ENCODE peak calls at places on chromosomes 2 and 18, in five cellular contexts. F is AG04449, I is AG09309, U is AG10803, S is lower leg skin. J is an unnamed sample.

GRCh38 chr2:74548919-74549684 is 4.6 kb downstream of the LOXL3 start:
- DNase-seq in F (no peak), I (no peak), U (peak), S (no peak), J (no peak)

GRCh38 chr2:151410485-151410833 is 757 bp downstream of the RIF1 start:
- DNase-seq in F (no peak), I (no peak), U (no peak), S (no peak), J (no peak)

GRCh38 chr18:77119101-77119850 is 13.3 kb downstream of the MBP start:
- DNase-seq in F (no peak), I (no peak), U (no peak), S (no peak), J (no peak)

GRCh38 chr2:49261021-49261538 is 106.8 kb upstream of the FSHR start:
- DNase-seq in F (no peak), I (no peak), U (no peak), S (no peak), J (no peak)

GRCh38 chr2:86037141-86037794 is 68.4 kb downstream of the POLR1A start:
- DNase-seq in F (no peak), I (peak), U (peak), S (peak), J (peak)

GRCh38 chr2:237291138-237291792 is 122.7 kb downstream of the COL6A3 start:
- DNase-seq in F (peak), I (peak), U (peak), S (peak), J (peak)

GRCh38 chr18:32048507-32049091 is 30.0 kb downstream of the RNF125 start:
- DNase-seq in F (peak), I (peak), U (peak), S (peak), J (peak)

GRCh38 chr2:15591692-15592463 is at the start of gene DDX1:
- DNase-seq in F (peak), I (peak), U (peak), S (peak), J (peak)

GRCh38 chr2:217733461-217733860 is 269.3 kb downstream of the TNS1 start:
- DNase-seq in F (no peak), I (no peak), U (peak), S (no peak), J (peak)

GRCh38 chr18:46917108-46917807 is at the start of the genes KATNAL2 and PIAS2:
- DNase-seq in F (no peak), I (no peak), U (peak), S (peak), J (peak)

GRCh38 chr2:106126705-106127281 is 67.3 kb downstream of the UXS1 start:
- DNase-seq in F (no peak), I (no peak), U (no peak), S (no peak), J (no peak)

GRCh38 chr2:4972472-4972871 is 719.7 kb upstream of the SOX11 start:
- DNase-seq in F (no peak), I (no peak), U (no peak), S (no peak), J (no peak)

GRCh38 chr2:10762651-10763460 is 41.4 kb downstream of the ATP6V1C2 start:
- DNase-seq in F (no peak), I (no peak), U (no peak), S (no peak), J (peak)

GRCh38 chr18:34122724-34123334 is 101.9 kb downstream of the NOL4 start:
- DNase-seq in F (no peak), I (peak), U (peak), S (no peak), J (peak)

GRCh38 chr2:101002562-101003277 is 631 bp downstream of the RPL31 start:
- DNase-seq in F (no peak), I (no peak), U (no peak), S (peak), J (peak)

GRCh38 chr2:174877796-174878195 is 113.5 kb upstream of the CHRNA1 start:
- DNase-seq in F (no peak), I (no peak), U (no peak), S (no peak), J (no peak)

GRCh38 chr2:46171441-46171953 is 125.7 kb upstream of the EPAS1 start:
- DNase-seq in F (peak), I (peak), U (peak), S (no peak), J (peak)

GRCh38 chr2:15640291-15640711 is 48.6 kb downstream of the DDX1 start:
- DNase-seq in F (peak), I (peak), U (peak), S (no peak), J (peak)

GRCh38 chr2:225354281-225354774 is 45.2 kb upstream of the NYAP2 start:
- DNase-seq in F (no peak), I (peak), U (peak), S (no peak), J (peak)

GRCh38 chr2:169672403-169672802 is 21.8 kb downstream of the CFAP210 start:
- DNase-seq in F (no peak), I (no peak), U (no peak), S (no peak), J (no peak)

GRCh38 chr2:102005989-102006885 is 14.5 kb downstream of the IL1R2 start:
- DNase-seq in F (no peak), I (no peak), U (peak), S (no peak), J (peak)

GRCh38 chr2:121075641-121076500 is 209.1 kb downstream of the TFCP2L1 start:
- DNase-seq in F (no peak), I (no peak), U (no peak), S (no peak), J (no peak)

GRCh38 chr2:149467461-149467860 is 120.1 kb downstream of the MMADHC start:
- DNase-seq in F (no peak), I (no peak), U (peak), S (no peak), J (peak)

GRCh38 chr2:100731535-100731981 is 88.4 kb upstream of the NPAS2 start:
- DNase-seq in F (no peak), I (peak), U (peak), S (no peak), J (peak)

GRCh38 chr2:120871016-120871635 is 135.5 kb downstream of the GLI2 start:
- DNase-seq in F (no peak), I (no peak), U (no peak), S (no peak), J (no peak)

GRCh38 chr2:216318470-216318869 is 53.8 kb downstream of the MARCHF4 start:
- DNase-seq in F (no peak), I (no peak), U (no peak), S (no peak), J (no peak)

GRCh38 chr2:111712361-111712760 is 171.6 kb downstream of the ANAPC1 start:
- DNase-seq in F (no peak), I (no peak), U (no peak), S (no peak), J (no peak)

GRCh38 chr2:181312515-181312927 is 144.7 kb upstream of the ITGA4 start:
- DNase-seq in F (no peak), I (no peak), U (no peak), S (no peak), J (no peak)

GRCh38 chr18:71221405-71221804 is 932.6 kb downstream of the SOCS6 start:
- DNase-seq in F (no peak), I (no peak), U (no peak), S (no peak), J (no peak)

GRCh38 chr18:8301427-8302172 is 307.6 kb upstream of the RAB12 start:
- DNase-seq in F (no peak), I (no peak), U (peak), S (no peak), J (peak)

DNA sequence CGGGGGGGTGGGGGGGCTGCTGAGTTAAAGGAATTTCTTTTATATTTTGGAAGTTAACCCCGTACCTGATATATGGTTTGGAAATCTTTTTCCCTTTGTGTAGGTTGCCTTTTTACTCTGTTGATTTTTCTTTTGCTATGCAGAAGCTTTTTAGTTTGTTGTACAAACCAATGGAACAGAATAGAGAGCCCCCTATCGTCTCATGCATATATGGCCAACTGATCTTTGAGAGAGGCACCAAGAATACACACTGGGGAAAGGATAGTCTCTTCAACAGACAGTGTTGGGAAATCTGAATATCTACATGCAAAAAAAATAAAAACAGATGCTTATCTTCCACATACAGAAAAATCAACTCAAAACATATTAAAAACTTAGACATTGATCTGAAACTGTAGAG is 647.8 kb upstream of the KLHL29 start:
- DNase-seq in F (no peak), I (no peak), U (no peak), S (no peak), J (no peak)
- TF ChIP-seq CTCF in F (no peak), I (no peak), U (no peak), S (no peak), J (no peak)

DNA sequence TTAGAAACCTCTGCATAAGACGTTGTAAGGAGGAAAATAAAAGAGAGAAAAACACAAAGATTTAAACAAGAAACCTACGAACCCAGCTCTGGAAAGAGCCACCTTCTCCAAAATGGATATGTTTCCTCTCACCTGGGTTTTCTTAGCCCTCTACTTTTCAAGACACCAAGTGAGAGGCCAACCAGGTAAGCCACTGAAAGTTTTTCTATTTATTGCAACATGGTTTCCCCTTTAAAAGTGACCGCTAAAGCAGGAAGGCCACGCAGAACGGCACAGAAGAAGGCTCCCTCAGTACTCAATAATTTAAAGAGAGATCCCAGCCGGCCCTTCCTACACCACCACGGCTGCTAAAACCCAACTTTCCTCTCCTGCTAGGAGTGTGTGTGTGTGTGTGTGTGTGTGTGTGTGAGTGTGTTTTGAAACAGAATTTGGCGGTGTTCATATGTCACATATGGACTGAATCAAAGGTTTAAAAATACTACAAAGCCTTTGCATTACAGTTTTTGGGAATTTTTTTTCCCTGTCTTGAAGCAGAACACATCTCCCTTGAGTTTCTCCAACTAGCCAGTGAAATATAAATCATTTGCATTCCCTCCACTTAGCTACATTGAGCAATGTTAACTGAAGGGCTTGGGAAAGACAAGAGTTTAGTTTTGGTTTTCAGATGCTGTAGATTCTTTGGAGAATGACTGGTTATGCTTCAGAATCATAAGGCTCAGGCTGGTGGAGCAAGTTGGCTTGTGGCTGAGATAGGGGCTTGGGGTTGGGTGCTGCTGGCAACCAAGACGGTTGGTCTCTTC is 1.1 kb downstream of the NRP2 start:
- DNase-seq in F (no peak), I (peak), U (peak), S (no peak), J (peak)
- H3K4me3 ChIP-seq in F (peak), I (peak), U (peak), S (peak), J (peak)

GRCh38 chr2:270861-271260 is 6.1 kb downstream of the ACP1 start:
- DNase-seq in F (no peak), I (no peak), U (no peak), S (no peak), J (no peak)

GRCh38 chr2:275457-275856 is 10.7 kb downstream of the ACP1 start:
- DNase-seq in F (no peak), I (no peak), U (no peak), S (no peak), J (no peak)

GRCh38 chr2:273338-273737 is 8.6 kb downstream of the ACP1 start:
- DNase-seq in F (no peak), I (no peak), U (no peak), S (no peak), J (no peak)

GRCh38 chr2:271917-272316 is 7.2 kb downstream of the ACP1 start:
- DNase-seq in F (no peak), I (no peak), U (no peak), S (no peak), J (no peak)

GRCh38 chr2:274503-274902 is 9.8 kb downstream of the ACP1 start:
- DNase-seq in F (no peak), I (no peak), U (no peak), S (no peak), J (no peak)
- TF ChIP-seq CTCF in F (no peak), I (no peak), U (no peak), S (no peak), J (no peak)

DNA sequence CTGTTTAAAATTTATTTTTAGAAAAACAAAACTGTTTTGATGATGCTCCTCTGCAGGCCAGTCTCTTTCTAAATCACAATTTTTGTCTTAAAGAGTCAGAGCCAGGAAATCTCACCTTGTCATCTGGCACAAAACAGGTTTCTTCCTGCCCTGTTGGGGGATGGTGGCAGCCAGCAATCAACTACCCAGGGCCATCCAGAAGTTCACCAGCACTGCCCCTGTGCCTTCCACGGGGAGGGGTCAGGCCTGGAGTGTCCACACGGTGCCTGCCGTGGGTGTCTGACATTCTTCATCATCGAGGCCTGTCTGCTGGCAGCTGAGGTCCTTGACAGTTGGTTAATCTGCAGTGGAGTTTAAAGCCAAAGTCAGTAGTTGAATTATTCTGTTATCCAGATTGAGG is 40.0 kb upstream of the BMP10 start:
- DNase-seq in F (no peak), I (no peak), U (no peak), S (no peak), J (no peak)
- H3K4me3 ChIP-seq in F (no peak), I (no peak), U (no peak), S (no peak), J (no peak)

DNA sequence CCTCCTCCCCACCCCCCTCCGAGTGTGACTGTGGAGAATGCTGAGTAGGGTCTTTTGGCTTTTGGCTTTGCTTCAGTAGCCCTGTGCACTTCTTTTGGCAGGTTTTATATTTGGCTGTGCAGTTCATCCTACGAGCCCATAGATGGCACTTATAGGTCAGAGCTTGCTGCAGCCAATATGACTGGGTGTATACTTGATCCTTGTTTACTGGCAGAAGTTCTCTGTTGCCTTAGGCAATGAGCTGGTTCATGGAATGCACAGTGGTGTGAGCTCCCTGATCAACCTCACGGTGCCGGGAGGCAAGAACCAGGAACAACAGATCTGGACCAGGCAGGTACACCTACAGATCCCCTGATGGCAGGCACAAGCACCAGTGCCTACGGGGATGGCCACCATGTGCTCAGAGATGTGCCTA is 190.2 kb downstream of the KIAA1328 start:
- DNase-seq in F (no peak), I (no peak), U (peak), S (no peak), J (no peak)
- TF ChIP-seq CTCF in F (peak), I (peak), U (peak), S (no peak), J (no peak)

GRCh38 chr2:241665731-241666440 is 20.7 kb downstream of the DTYMK start:
- DNase-seq in F (no peak), I (no peak), U (no peak), S (no peak), J (no peak)
- H3K4me3 ChIP-seq in F (no peak), I (peak), U (no peak), S (no peak), J (no peak)

DNA sequence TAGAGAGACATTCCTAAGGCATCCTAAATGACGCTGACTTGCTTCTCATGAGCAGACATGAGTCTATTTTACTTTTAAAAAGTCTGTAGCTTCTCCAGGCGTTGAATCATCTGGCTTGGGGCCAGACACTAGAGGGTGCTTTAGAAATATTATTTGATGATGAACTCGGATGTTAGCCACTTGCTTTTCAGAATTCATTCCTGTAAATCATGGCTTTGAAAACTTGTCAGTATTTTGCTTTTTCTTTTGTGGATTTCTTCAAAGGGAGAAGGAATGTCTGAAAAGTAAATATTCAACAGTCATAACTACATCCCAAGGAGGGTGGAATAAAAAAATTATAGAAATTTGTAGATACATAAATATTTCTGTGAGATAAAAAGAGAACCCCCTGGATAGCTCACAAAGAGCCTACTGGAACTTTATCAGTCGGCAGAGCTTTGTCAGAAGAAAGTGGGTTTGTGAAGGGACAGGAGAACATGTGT is 370.8 kb downstream of the OSR1 start:
- DNase-seq in F (peak), I (peak), U (peak), S (peak), J (peak)
- TF ChIP-seq CTCF in F (peak), I (no peak), U (peak), S (no peak), J (peak)

GRCh38 chr18:58256316-58257080 is 212.5 kb downstream of the NEDD4L start:
- DNase-seq in F (no peak), I (no peak), U (no peak), S (no peak), J (no peak)
- H3K4me3 ChIP-seq in F (no peak), I (no peak), U (no peak), S (no peak), J (no peak)